ENCODE peak calls at places on chromosomes 5 and 9, in five cellular contexts. G is lower lobe of right lung, Z is astrocyte, F is spleen, U is heart left ventricle. S is an unnamed sample.

GRCh38 chr5:12322042-12322441 is 417.8 kb upstream of the CTNND2 start:
- DNase-seq in G (no peak), Z (no peak), F (no peak), U (no peak), S (no peak)

GRCh38 chr5:128965011-128965637 is at the start of gene SLC27A6:
- DNase-seq in G (no peak), Z (no peak), F (peak; percentile 67), U (peak; percentile 54), S (peak; percentile 62)

GRCh38 chr5:10126900-10127299 is 122.8 kb downstream of the ATPSCKMT start:
- DNase-seq in G (no peak), Z (no peak), F (no peak), U (no peak), S (no peak)

GRCh38 chr5:125412561-125413535 is 666.4 kb upstream of the ZNF608 start:
- DNase-seq in G (peak; percentile 67), Z (peak; percentile 92), F (peak; percentile 79), U (peak; percentile 62), S (peak; percentile 84)

GRCh38 chr5:172144291-172144815 is 43.7 kb downstream of the STK10 start:
- DNase-seq in G (no peak), Z (no peak), F (no peak), U (peak; percentile 62), S (no peak)

GRCh38 chr5:146745937-146746577 is 132.5 kb downstream of the PPP2R2B start:
- DNase-seq in G (no peak), Z (no peak), F (no peak), U (no peak), S (no peak)

GRCh38 chr5:64914396-64914795 is 145.7 kb downstream of the CWC27 start:
- DNase-seq in G (no peak), Z (peak; percentile 95), F (no peak), U (no peak), S (no peak)

GRCh38 chr5:139297439-139298133 is 4.0 kb downstream of the MATR3 start:
- DNase-seq in G (no peak), Z (no peak), F (no peak), U (no peak), S (no peak)

GRCh38 chr9:137716694-137717287 is 98.0 kb downstream of the EHMT1 start:
- DNase-seq in G (no peak), Z (no peak), F (no peak), U (no peak), S (no peak)

GRCh38 chr9:29241320-29241719 is 1668.0 kb upstream of the C9orf72 start:
- DNase-seq in G (no peak), Z (no peak), F (no peak), U (no peak), S (no peak)

GRCh38 chr5:92559743-92560142 is 1021.3 kb downstream of the NR2F1-AS1 start:
- DNase-seq in G (no peak), Z (peak; percentile 86), F (no peak), U (no peak), S (no peak)

GRCh38 chr9:98118640-98119601 is at the start of gene TRIM14:
- DNase-seq in G (peak; percentile 91), Z (peak; percentile 54), F (peak; percentile 94), U (peak; percentile 66), S (peak; percentile 93)

GRCh38 chr5:6615416-6615815 is 17.4 kb downstream of the NSUN2 start:
- DNase-seq in G (no peak), Z (no peak), F (no peak), U (no peak), S (no peak)

GRCh38 chr5:126597156-126597555 is 2.1 kb upstream of the ALDH7A1 start:
- DNase-seq in G (no peak), Z (peak; percentile 79), F (no peak), U (no peak), S (no peak)

GRCh38 chr9:120913673-120914266 is 12.8 kb downstream of the TRAF1 start:
- DNase-seq in G (no peak), Z (no peak), F (no peak), U (no peak), S (no peak)

GRCh38 chr5:150779397-150780179 is 1.0 kb downstream of the SMIM3 start:
- DNase-seq in G (no peak), Z (peak; percentile 61), F (no peak), U (no peak), S (no peak)

GRCh38 chr5:150777685-150778084 is 872 bp upstream of the SMIM3 start:
- DNase-seq in G (no peak), Z (no peak), F (no peak), U (no peak), S (no peak)

GRCh38 chr5:150780180-150780692 is 1.7 kb downstream of the SMIM3 start:
- DNase-seq in G (no peak), Z (peak; percentile 61), F (no peak), U (peak; percentile 71), S (no peak)

GRCh38 chr5:150778103-150778516 is 447 bp upstream of the SMIM3 start:
- DNase-seq in G (no peak), Z (peak; percentile 76), F (no peak), U (no peak), S (no peak)

DNA sequence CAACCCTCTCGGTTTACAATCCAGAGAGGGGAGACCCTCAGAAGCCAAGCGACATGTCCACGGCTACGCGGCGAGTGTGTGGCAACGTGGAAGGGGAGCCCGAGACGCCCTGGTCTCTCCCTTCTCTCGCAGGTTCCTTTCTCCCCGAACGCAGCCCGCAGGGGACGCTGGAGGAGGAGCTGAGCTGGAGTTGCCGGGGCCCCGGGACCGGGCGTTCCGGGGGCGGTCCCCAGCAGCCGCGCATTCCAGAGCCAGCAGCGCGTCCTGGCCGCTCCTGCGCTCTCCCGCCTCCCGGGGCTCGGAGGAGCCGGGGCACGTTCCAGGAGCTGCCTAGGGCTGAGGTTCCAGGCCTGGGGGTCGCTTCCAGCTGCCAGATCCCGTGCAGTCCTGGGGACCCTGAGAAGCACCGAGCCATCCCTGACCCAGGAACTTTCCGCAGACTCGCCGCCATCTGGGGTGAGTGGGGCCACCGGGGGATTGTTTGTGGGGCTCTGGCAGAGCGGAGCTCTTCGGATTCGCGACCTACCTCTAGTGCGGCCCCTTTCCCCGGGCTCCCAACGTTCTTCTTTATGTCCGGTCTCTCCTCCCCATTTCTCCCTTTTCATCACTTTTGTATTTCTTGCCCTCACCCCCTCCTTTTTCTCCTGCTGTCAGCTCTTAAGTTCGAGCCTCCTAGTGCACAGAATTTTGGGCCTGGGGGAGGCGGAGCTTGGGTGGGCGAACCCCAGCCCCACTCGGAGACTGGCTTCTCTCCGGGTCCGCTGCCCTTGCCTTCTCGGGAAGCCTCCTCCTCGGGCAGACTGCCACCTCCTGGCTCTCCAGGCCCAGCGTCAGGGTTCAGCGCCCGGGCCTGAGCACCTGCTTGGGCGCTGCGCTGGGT is at the start of gene SMIM3:
- DNase-seq in G (peak; percentile 88), Z (peak; percentile 54), F (peak; percentile 94), U (peak; percentile 88), S (peak; percentile 92)
- TF ChIP-seq CTCF in G (peak; percentile 55), Z (no peak), F (peak; percentile 57), U (peak; percentile 30), S (peak; percentile 46)

GRCh38 chr5:55724276-55724675 is 12.2 kb upstream of the SLC38A9 start:
- DNase-seq in G (no peak), Z (no peak), F (no peak), U (no peak), S (no peak)
- H3K4me1 ChIP-seq in G (no peaks in the 10 kb centered on the region), Z (no peaks in the 10 kb centered on the region), F (no peaks in the 10 kb centered on the region), U (no peaks in the 10 kb centered on the region), S (no peaks in the 10 kb centered on the region)

GRCh38 chr5:173239233-173239593 is 4.2 kb upstream of the NKX2-5 start:
- DNase-seq in G (no peak), Z (no peak), F (no peak), U (no peak), S (no peak)

GRCh38 chr5:173240091-173241050 is 5.4 kb upstream of the NKX2-5 start:
- DNase-seq in G (no peak), Z (no peak), F (no peak), U (peak; percentile 51), S (no peak)

GRCh38 chr5:173237821-173238220 is 2.8 kb upstream of the NKX2-5 start:
- DNase-seq in G (no peak), Z (no peak), F (peak; percentile 17), U (no peak), S (no peak)

GRCh38 chr5:173236531-173237501 is 1.8 kb upstream of the NKX2-5 start:
- DNase-seq in G (no peak), Z (no peak), F (peak; percentile 62), U (no peak), S (no peak)

GRCh38 chr5:173238312-173239232 is 3.6 kb upstream of the NKX2-5 start:
- DNase-seq in G (no peak), Z (no peak), F (no peak), U (no peak), S (no peak)
- H3K4me3 ChIP-seq in G (peak overlapping the region; percentile 27), Z (no peak overlapping the region), F (peak overlapping the region; percentile 33), U (peak overlapping the region; percentile 53), S (no peak overlapping the region)

GRCh38 chr5:61784337-61784736 is 452.3 kb downstream of the ZSWIM6 start:
- DNase-seq in G (no peak), Z (peak; percentile 7), F (no peak), U (no peak), S (no peak)

GRCh38 chr5:61790678-61791077 is 458.6 kb downstream of the ZSWIM6 start:
- DNase-seq in G (no peak), Z (no peak), F (no peak), U (no peak), S (no peak)

DNA sequence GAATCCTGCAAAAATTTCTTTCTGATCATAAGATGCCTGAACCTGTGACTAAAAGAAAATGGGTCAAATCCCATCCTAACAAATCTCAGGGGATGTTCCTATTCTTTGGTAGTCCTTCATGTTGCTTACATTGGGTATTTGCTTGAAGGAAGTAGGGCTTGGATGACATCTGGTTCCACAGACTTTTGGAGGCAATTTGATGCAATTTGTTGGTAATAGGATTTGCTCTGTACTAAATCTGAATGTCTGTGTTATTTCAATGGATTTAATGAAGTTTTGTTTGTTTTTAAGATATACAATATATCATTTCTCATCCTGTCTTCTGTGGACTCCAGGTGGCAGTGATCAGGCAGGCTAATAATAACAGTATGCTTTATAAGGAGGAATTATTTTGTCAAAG is 457.9 kb downstream of the ZSWIM6 start:
- DNase-seq in G (no peak), Z (no peak), F (no peak), U (no peak), S (no peak)
- TF ChIP-seq CTCF in G (no peak), Z (no peak), F (no peak), U (no peak), S (no peak)

DNA sequence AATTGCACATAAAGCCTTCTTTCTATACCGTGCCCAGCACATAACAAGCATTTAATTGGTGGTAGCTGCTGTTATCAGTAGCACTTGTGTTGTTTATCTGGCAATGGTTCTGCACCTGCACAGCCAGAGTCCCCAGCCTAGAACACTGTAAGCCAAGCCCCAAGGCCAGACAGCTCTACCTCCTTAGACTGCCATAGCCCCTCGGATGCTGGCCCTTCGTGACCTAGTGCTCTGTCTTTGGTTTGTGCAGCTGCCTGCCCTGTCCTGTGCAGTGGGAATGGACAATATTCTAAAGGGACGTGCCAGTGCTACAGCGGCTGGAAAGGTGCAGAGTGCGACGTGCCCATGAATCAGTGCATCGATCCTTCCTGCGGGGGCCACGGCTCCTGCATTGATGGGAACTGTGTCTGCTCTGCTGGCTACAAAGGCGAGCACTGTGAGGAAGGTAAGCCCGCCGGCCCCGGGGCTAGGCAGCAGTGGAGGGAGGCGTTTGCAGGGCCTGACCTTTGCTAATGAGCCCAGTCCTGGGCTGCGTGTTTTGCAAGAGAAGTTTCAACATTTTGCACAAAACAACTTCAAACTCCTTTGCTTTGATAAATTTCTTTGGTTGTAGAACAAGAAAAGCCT is 173.3 kb upstream of the WWC1 start:
- DNase-seq in G (no peak), Z (no peak), F (no peak), U (no peak), S (no peak)
- H3K4me1 ChIP-seq in G (no peaks in the 10 kb centered on the region), Z (no peaks in the 10 kb centered on the region), F (no peaks in the 10 kb centered on the region), U (no peaks in the 10 kb centered on the region), S (peaks cover 4% of the 10 kb centered on the region)

S was measured in upper lobe of right lung.